ENCODE peak calls at places on chromosome 9, in five cellular contexts. D, S, Z, Y and F are unnamed samples.
A peak's percentile ranks its signal among the peaks of the same experiment; 100 is the strongest.

GRCh38 chr9:134884492-134884891 is 3.9 kb downstream of the FCN2 start:
- DNase-seq in Z (no peak), D (no peak), Y (no peak), S (no peak), F (no peak)

GRCh38 chr9:81868145-81868544 is 60.1 kb upstream of the SPATA31D4 start:
- DNase-seq in Z (no peak), S (no peak), Y (no peak), D (no peak), F (no peak)

GRCh38 chr9:21904371-21904770 is 89.8 kb downstream of the CDKN2A start:
- DNase-seq in S (no peak), D (no peak), Z (no peak), Y (no peak), F (no peak)

GRCh38 chr9:130837002-130837511 is 2.0 kb downstream of the ABL1 start:
- DNase-seq in Y (no peak), S (no peak), Z (no peak), D (peak; percentile 69), F (no peak)

GRCh38 chr9:36023260-36024048 is 13.3 kb upstream of the RECK start:
- DNase-seq in S (peak; percentile 87), Y (peak; percentile 15), D (peak; percentile 39), Z (peak; percentile 80), F (peak; percentile 82)

GRCh38 chr9:22357016-22357415 is 89.6 kb upstream of the DMRTA1 start:
- DNase-seq in S (no peak), Y (no peak), Z (no peak), D (no peak), F (no peak)

GRCh38 chr9:121650220-121651013 is 1.0 kb upstream of the DAB2IP start:
- DNase-seq in S (peak; percentile 93), Z (peak; percentile 84), D (peak; percentile 42), Y (no peak), F (peak; percentile 73)

GRCh38 chr9:116644099-116644688 is 42.9 kb upstream of the TRIM32 start:
- DNase-seq in S (no peak), D (no peak), Y (no peak), Z (no peak), F (no peak)

GRCh38 chr9:96587295-96587694 is 32.3 kb downstream of the CDC14B start:
- DNase-seq in Y (no peak), Z (no peak), D (no peak), S (no peak), F (no peak)

GRCh38 chr9:120720404-120720803 is 6.1 kb upstream of the MEGF9 start:
- DNase-seq in S (no peak), Y (no peak), Z (no peak), D (no peak), F (no peak)

GRCh38 chr9:125889122-125889523 is 141.9 kb downstream of the PBX3 start:
- DNase-seq in Z (no peak), S (no peak), D (no peak), Y (no peak), F (peak; percentile 79)

GRCh38 chr9:132939169-132939568 is 5.2 kb downstream of the TSC1 start:
- DNase-seq in S (no peak), Z (no peak), D (no peak), Y (no peak), F (no peak)

GRCh38 chr9:70902705-70903131 is 218.7 kb downstream of the TRPM3 start:
- DNase-seq in Z (no peak), D (no peak), Y (no peak), S (no peak), F (no peak)
- H3K4me3 ChIP-seq in Z (no peak overlapping the region), D (no peak overlapping the region), Y (no peak overlapping the region), S (no peak overlapping the region), F (no peak overlapping the region)

DNA sequence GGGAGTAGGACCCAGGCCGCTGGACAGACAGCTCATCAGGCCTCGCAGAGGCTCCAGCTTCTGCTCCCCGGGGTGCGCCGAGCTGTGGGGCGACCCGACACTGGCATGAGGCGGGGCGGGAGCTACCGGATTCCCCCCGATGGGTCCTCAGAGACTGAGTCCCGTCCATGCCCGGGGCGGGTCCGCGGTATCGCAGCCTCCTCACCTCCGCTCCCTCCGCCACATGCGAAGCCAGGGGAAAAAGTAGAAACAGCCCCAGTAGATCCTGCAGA is 2.6 kb upstream of the CCL27 start:
- DNase-seq in Y (no peak), Z (no peak), D (no peak), S (no peak), F (peak; percentile 94)
- TF ChIP-seq POLR2AphosphoS5 in Y (no peak), Z (no peak), D (no peak), S (no peak), F (peak; percentile 73)

DNA sequence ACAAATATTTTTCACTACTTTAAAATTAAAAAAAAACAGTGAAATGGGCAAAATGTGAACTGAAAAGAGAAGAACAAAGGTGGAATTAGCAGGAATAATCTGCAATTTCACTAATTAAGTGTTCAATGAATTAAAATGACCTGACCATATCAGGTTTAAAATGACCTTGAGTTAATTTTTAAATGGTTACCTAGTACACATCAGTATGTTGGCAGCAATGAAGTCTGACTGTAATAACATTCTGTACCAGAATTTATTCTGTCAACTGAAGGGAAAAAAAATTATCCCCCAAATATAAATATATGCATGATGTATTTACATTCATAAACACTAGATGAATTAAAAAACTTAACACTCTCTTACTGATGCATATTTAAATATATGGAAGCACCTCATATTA is 165.6 kb downstream of the RFX3 start:
- DNase-seq in D (no peak), Y (no peak), Z (no peak), S (no peak), F (no peak)
- H3K27ac ChIP-seq in D (no peak overlapping the region), Y (no peak overlapping the region), Z (no peak overlapping the region), S (peak overlapping the region; percentile 68), F (no peak overlapping the region)

DNA sequence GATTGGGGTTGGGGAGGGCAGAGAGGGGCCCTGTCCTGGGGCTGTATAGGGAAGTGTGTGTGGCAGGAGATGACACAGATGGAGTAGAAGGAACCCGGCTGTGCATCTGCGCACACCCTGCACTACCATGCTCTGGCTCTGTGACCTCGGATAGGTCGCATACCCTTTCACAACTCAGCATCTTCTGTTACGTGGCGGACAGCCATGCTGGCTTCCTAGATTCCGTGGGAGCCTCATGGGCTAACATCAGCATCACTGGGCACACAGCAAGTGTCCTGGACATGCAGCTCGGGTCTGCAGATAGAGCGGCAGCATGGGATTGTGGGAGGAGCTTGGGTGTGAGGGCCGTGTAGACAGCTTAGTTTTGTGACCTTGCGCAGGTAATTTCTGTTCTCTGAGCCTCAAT is 9.2 kb downstream of the ARPC5L start:
- DNase-seq in D (no peak), Z (no peak), S (no peak), Y (no peak), F (no peak)
- H3K4me3 ChIP-seq in D (peak overlapping the region; percentile 94), Z (peak overlapping the region; percentile 90), S (peak overlapping the region; percentile 99), Y (peak overlapping the region; percentile 94), F (peak overlapping the region; percentile 98)

DNA sequence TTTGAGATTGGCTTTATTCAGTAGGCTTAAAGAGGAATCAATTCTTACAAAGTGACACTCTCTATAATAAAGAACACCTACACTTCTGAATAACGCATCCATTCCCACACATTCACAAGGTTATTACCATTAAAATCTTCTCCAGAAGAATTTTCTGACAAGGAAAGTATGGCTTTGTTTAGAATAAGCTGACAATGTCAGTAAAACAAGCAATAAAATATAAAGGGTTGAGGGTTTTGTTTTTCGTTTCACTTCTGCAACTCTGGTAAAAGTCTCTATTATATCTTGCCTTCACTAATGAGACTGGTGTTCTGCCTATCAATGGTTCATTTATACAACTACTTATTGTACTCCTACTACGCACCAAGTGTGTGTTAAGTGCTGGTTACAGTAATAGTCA is 169.7 kb downstream of the NFIB start:
- DNase-seq in S (no peak), Z (no peak), D (no peak), Y (no peak), F (no peak)
- TF ChIP-seq POLR2AphosphoS5 in S (no peak), Z (no peak), D (no peak), Y (no peak), F (no peak)

DNA sequence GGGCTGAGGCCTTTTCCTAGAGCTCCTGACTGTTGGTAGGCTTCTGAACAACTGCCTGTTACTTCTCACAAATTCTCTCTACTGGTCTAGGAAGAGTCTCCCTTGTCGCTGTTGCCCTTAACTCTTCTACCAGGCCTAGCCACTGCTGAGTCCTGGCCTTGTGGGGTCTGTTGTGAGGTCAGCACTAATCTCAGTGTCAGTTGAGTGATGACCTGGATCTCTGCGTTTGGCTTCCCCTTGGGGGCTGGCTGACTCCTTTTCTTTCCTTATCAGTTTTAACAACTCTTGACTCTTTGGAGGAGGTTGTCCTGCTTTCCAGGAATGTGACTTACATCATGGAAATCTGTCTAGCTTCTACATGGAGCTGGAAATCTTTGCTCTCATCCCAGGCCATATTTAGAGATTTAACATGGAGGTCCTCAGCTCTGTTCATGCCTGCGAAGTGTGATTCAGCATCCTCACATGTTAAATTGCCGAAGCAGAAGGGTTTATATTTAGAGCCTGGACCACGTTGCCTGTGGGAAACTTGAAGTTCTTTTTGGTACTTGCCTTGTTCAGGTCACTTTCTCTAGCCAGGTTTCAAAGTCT is 5.6 kb upstream of the GARNL3 start:
- DNase-seq in Y (no peak), D (no peak), S (no peak), Z (no peak), F (no peak)
- H3K27ac ChIP-seq in Y (no peak overlapping the region), D (no peak overlapping the region), S (no peak overlapping the region), Z (no peak overlapping the region), F (no peak overlapping the region)

DNA sequence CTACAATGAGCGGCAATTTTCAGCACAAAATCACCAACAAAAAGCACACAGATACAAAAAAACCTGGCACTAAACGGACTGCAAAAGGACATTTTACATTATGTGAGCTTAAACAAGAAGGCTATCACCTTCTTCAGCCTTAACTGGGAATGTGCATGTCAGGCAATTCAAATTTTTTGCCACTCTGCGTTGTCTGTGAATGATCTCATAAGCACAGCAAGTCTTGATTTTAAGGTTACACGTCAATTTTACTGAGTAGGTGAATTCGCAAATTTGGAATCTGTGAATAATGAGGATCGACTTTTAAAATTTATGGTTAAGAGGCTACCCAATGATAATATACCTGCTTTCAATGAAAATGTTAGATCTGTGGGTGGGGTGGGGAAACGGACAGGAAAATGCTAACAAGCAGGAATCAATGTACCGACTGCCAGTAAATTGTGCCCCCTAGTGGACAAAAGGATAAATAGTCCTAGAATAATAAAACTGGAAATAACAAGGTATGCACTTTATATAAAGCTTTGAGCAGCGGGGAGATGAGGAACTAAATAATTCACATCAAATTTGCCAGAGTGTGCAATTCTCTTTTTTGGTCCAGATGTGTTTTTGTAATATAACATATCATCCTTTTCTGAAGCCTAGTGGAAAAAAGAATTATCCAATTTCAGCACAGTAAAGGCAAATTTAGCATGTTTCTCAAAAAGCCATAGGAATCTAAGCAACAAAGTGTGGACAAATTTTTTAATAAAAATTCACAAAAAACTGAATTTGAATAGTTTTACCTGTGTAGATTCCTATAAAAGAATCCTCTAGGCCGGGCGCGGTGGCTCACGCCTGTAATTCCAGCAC is 20.5 kb downstream of the EQTN start:
- DNase-seq in Z (no peak), S (peak; percentile 81), Y (no peak), D (peak; percentile 45), F (no peak)
- H3K4me3 ChIP-seq in Z (peak overlapping the region; percentile 11), S (no peak overlapping the region), Y (no peak overlapping the region), D (no peak overlapping the region), F (no peak overlapping the region)

DNA sequence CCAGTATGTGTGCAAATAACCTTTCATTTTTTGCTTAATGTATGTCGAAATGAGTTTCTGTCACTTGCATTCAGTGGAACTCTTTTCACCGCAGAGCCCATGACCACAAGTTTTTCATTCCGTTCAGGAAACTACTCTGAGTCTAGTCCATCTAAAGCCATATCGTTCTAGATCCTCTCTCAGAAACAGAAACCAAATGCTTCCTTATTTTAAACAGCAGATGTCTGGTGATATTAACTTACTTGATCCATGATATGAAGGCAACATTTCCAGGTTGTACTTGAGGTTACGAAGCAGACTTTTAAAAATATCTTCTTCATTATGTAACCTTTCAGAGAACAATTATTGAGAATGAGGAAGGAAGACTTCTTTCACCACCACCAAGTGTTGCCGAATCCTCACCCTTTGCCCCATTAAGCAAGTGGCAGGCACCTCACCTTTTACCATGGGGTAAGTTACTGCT is 72.4 kb upstream of the GNAQ start:
- DNase-seq in Z (no peak), Y (no peak), S (no peak), D (no peak), F (no peak)
- TF ChIP-seq POLR2AphosphoS5 in Z (no peak), Y (no peak), S (no peak), D (no peak), F (peak; percentile 62)

GRCh38 chr9:70935856-70936255 is 185.6 kb downstream of the TRPM3 start:
- DNase-seq in Y (no peak), D (no peak), Z (no peak), S (no peak), F (no peak)
- H3K27ac ChIP-seq in Y (no peak overlapping the region), D (no peak overlapping the region), Z (no peak overlapping the region), S (no peak overlapping the region), F (no peak overlapping the region)